ENCODE peak calls at places on chromosomes 6 and 20, in eight cellular contexts. R, N, Q, A, L, D, J and O are unnamed samples.

GRCh38 chr6:105748737-105749161 is 337.4 kb upstream of the PRDM1 start:
- DNase-seq in Q (no peak), J (no peak), N (peak; percentile 85), D (no peak), A (no peak), R (no peak), L (no peak), O (no peak)

GRCh38 chr6:20424679-20425078 is 23.0 kb downstream of the E2F3 start:
- DNase-seq in L (no peak), D (peak; percentile 71), A (no peak), J (peak; percentile 49), Q (no peak), N (no peak), R (no peak), O (no peak)

GRCh38 chr6:20175810-20176209 is 36.5 kb downstream of the MBOAT1 start:
- DNase-seq in D (no peak), N (no peak), Q (no peak), J (no peak), L (no peak), A (no peak), R (no peak), O (no peak)

GRCh38 chr6:139126255-139126654 is 8.6 kb upstream of the HECA start:
- DNase-seq in N (peak; percentile 92), J (no peak), R (no peak), L (no peak), D (no peak), A (no peak), Q (no peak), O (no peak)

GRCh38 chr6:169725270-169726048 is 1.2 kb upstream of the PHF10 start:
- DNase-seq in J (peak; percentile 97), N (peak; percentile 94), Q (peak; percentile 48), L (no peak), R (no peak), A (peak; percentile 65), D (peak; percentile 88), O (peak; percentile 78)

GRCh38 chr6:73879894-73880293 is 183.9 kb downstream of the CD109 start:
- DNase-seq in N (no peak), D (no peak), Q (peak; percentile 18), J (no peak), A (no peak), R (no peak), L (no peak), O (no peak)

GRCh38 chr6:101351173-101351572 is 42.3 kb upstream of the GRIK2 start:
- DNase-seq in L (no peak), J (no peak), A (no peak), Q (no peak), N (no peak), D (no peak), R (no peak), O (no peak)

GRCh38 chr20:9348746-9349145 is 165.6 kb upstream of the LAMP5 start:
- DNase-seq in Q (no peak), A (no peak), R (no peak), N (peak; percentile 41), J (peak; percentile 21), D (no peak), L (no peak), O (no peak)

GRCh38 chr6:11601776-11602605 is 64.4 kb downstream of the TMEM170B start:
- DNase-seq in J (no peak), D (no peak), L (no peak), N (no peak), A (no peak), Q (peak; percentile 45), R (no peak), O (peak; percentile 22)

GRCh38 chr6:26613717-26614683 is 17.2 kb downstream of the ABT1 start:
- DNase-seq in R (no peak), D (no peak), N (no peak), A (peak; percentile 52), J (no peak), Q (peak; percentile 68), L (no peak), O (no peak)

GRCh38 chr20:33516882-33517281 is 27.0 kb downstream of the CBFA2T2 start:
- DNase-seq in D (no peak), A (no peak), Q (no peak), N (peak; percentile 11), L (no peak), J (no peak), R (no peak), O (no peak)

GRCh38 chr6:90284745-90285481 is 11.7 kb downstream of the BACH2 start:
- DNase-seq in J (no peak), N (peak; percentile 70), Q (no peak), L (peak; percentile 76), D (no peak), A (no peak), R (no peak), O (no peak)

GRCh38 chr6:169723200-169723909 is 945 bp downstream of the PHF10 start:
- DNase-seq in R (no peak), D (peak; percentile 79), N (peak; percentile 66), A (peak; percentile 81), L (no peak), Q (peak; percentile 57), J (peak; percentile 39), O (peak; percentile 66)

GRCh38 chr20:8545212-8545611 is 413.1 kb downstream of the PLCB1 start:
- DNase-seq in L (no peak), A (no peak), D (no peak), R (no peak), J (no peak), N (peak; percentile 18), Q (no peak), O (no peak)

GRCh38 chr20:49713779-49714712 is at the start of gene B4GALT5:
- DNase-seq in L (no peak), Q (peak; percentile 94), D (peak; percentile 88), N (peak; percentile 72), J (peak; percentile 66), R (peak; percentile 82), A (peak; percentile 95), O (peak; percentile 41)

GRCh38 chr6:167576050-167576741 is 250.5 kb upstream of the AFDN start:
- DNase-seq in N (no peak), D (no peak), R (no peak), Q (no peak), L (no peak), J (no peak), A (no peak), O (no peak)

GRCh38 chr6:167578371-167578901 is 248.3 kb upstream of the AFDN start:
- DNase-seq in N (no peak), D (no peak), J (no peak), A (no peak), Q (no peak), L (no peak), R (no peak), O (no peak)

GRCh38 chr6:167577891-167578361 is 248.8 kb upstream of the AFDN start:
- DNase-seq in A (no peak), Q (no peak), R (no peak), D (no peak), N (no peak), J (no peak), L (no peak), O (no peak)

GRCh38 chr6:167575201-167575696 is 250.4 kb downstream of the TTLL2 start:
- DNase-seq in N (no peak), Q (no peak), R (no peak), L (no peak), J (no peak), A (no peak), D (no peak), O (no peak)

GRCh38 chr6:167576798-167577528 is 249.7 kb upstream of the AFDN start:
- DNase-seq in D (no peak), A (no peak), N (no peak), L (no peak), R (no peak), J (no peak), Q (no peak), O (no peak)
- TF ChIP-seq USF2 in D (no peak), A (no peak), N (no peak), L (no peak), R (no peak), J (no peak), Q (no peak), O (no peak)

DNA sequence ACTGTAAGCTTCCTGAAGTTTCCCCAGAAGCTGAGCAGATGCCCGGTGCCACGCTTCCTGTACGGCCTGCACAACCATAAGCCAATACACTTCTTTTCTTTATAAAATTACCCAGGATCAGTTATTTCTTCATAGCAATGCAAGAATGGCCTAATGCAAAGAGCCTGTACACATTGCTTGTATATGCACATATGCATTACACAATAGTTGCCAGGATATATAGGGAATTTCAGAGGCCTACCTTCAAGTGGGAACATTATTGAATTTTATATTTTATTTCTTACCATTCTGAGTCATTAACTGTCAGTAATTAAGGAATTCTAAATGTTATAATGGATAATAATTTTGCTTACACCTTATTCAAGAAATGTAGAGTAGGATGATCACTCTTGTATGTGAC is 60.0 kb upstream of the TXNDC5 start:
- DNase-seq in D (no peak), R (no peak), L (no peak), Q (no peak), N (no peak), A (no peak), J (no peak), O (no peak)
- TF ChIP-seq USF2 in D (no peak), R (no peak), L (no peak), Q (no peak), N (no peak), A (no peak), J (no peak), O (no peak)

DNA sequence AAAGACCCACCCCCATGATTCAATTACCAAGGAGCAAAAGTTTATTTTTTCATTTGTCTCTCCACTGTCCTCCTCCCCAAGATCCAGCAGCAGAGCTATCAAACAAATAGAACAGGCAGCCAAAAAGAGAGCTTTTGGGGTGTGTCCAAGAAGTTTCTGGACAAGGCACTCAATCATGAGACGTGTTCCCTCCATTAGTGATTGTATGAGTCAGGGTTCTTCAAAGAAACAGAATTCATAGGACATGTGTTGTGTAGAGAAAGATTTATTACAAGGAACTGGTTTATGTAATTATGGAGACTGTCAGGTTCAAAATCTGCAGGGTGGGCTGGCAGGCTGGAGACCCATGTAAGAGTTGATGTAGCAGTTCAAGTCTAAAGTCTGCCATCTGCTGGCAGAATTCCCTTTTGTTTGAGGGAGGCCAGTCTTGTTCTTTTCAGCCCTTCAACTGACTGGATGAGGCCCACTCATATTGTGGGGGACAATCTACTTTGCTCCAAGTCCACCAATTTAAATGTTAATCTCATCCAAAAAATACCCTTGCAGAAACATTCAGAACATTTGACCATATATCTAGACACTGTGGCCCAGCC is 248.1 kb upstream of the OPRM1 start:
- DNase-seq in D (no peak), Q (peak; percentile 29), A (peak; percentile 6), J (peak; percentile 37), N (no peak), R (no peak), L (no peak), O (peak; percentile 10)
- TF ChIP-seq USF2 in D (no peak), Q (no peak), A (no peak), J (no peak), N (no peak), R (no peak), L (no peak), O (no peak)

GRCh38 chr6:133983099-133983939 is 30.3 kb downstream of the TBPL1 start:
- DNase-seq in J (peak; percentile 28), N (peak; percentile 53), L (no peak), A (no peak), D (peak; percentile 47), Q (no peak), R (no peak), O (no peak)
- TF ChIP-seq USF2 in J (no peak), N (no peak), L (no peak), A (no peak), D (no peak), Q (no peak), R (no peak), O (no peak)

GRCh38 chr6:44625996-44626395 is 238.5 kb downstream of the CDC5L start:
- DNase-seq in L (no peak), N (no peak), A (no peak), R (no peak), D (no peak), Q (no peak), J (no peak), O (no peak)
- TF ChIP-seq USF2 in L (no peak), N (no peak), A (no peak), R (no peak), D (no peak), Q (no peak), J (no peak), O (no peak)

GRCh38 chr20:25249198-25249931 is 1.5 kb downstream of the PYGB start:
- DNase-seq in L (no peak), Q (no peak), N (peak; percentile 15), J (no peak), D (no peak), R (no peak), A (peak; percentile 28), O (no peak)
- TF ChIP-seq USF2 in L (no peak), Q (no peak), N (no peak), J (no peak), D (no peak), R (no peak), A (no peak), O (no peak)